ENCODE peak calls at places on chromosomes 7 and 10, in five cellular contexts. P is cardiac muscle cell, U is heart left ventricle, F is endodermal cell, V is Panc1. S is an unnamed sample.

GRCh38 chr7:45103958-45104843 is 7.3 kb downstream of the TBRG4 start:
- DNase-seq in V (no peak), F (peak), U (no peak), P (no peak), S (no peak)

GRCh38 chr10:34343764-34344163 is 471.3 kb downstream of the PARD3 start:
- DNase-seq in F (no peak), U (no peak), P (no peak), V (no peak), S (no peak)

GRCh38 chr7:136925049-136925448 is 56.6 kb downstream of the CHRM2 start:
- DNase-seq in P (no peak), F (no peak), V (no peak), U (no peak), S (no peak)

GRCh38 chr10:71569775-71570588 is 149.6 kb downstream of the C10orf105 start:
- DNase-seq in U (peak), V (peak), P (peak), F (peak), S (no peak)

GRCh38 chr10:117168135-117168674 is 29.1 kb upstream of the KCNK18 start:
- DNase-seq in V (no peak), F (peak), P (peak), U (peak), S (no peak)

GRCh38 chr7:113890326-113891030 is 28.3 kb downstream of the PPP1R3A start:
- DNase-seq in U (no peak), P (no peak), F (no peak), V (no peak), S (no peak)

GRCh38 chr10:96283351-96283750 is 12.0 kb upstream of the BLNK start:
- DNase-seq in U (no peak), P (no peak), F (no peak), V (no peak), S (no peak)

GRCh38 chr10:74008212-74008731 is 10.4 kb downstream of the VCL start:
- DNase-seq in F (no peak), P (no peak), V (no peak), U (no peak), S (no peak)

GRCh38 chr7:126052229-126052628 is 1122.6 kb upstream of the POT1 start:
- DNase-seq in U (no peak), V (no peak), F (no peak), P (no peak), S (no peak)

GRCh38 chr7:45048748-45049147 is 40.0 kb downstream of the NACAD start:
- DNase-seq in U (no peak), F (no peak), P (no peak), V (peak), S (no peak)

GRCh38 chr10:86888585-86889381 is 68.6 kb downstream of the MMRN2 start:
- DNase-seq in V (no peak), F (no peak), P (peak), U (no peak), S (no peak)

GRCh38 chr10:93710333-93710909 is 8.0 kb upstream of the FRA10AC1 start:
- DNase-seq in P (no peak), F (no peak), V (no peak), U (no peak), S (no peak)

GRCh38 chr10:43120948-43121290 is 17.3 kb upstream of the CSGALNACT2 start:
- DNase-seq in F (no peak), P (no peak), V (no peak), U (peak), S (no peak)

GRCh38 chr7:127927339-127927679 is 103.9 kb downstream of the LRRC4 start:
- DNase-seq in U (no peak), V (no peak), P (peak), F (no peak), S (no peak)

GRCh38 chr10:132517951-132518521 is 19.6 kb upstream of the INPP5A start:
- DNase-seq in U (no peak), P (peak), F (peak), V (no peak), S (no peak)

GRCh38 chr10:14621037-14621436 is 153.7 kb downstream of the FAM107B start:
- DNase-seq in P (no peak), F (no peak), V (no peak), U (no peak), S (no peak)

GRCh38 chr7:100266576-100267354 is 40.7 kb upstream of the SPDYE3 start:
- DNase-seq in P (no peak), U (no peak), F (peak), V (no peak), S (no peak)

GRCh38 chr7:867001-867405 is 9.4 kb upstream of the GET4 start:
- DNase-seq in P (no peak), F (no peak), V (no peak), U (peak), S (peak)
- H3K4me3 ChIP-seq in P (no peak), F (no peak), V (no peak), U (no peak), S (no peak)

GRCh38 chr10:11520892-11521291 is 90.6 kb downstream of the USP6NL start:
- DNase-seq in V (no peak), P (no peak), U (no peak), F (no peak), S (no peak)
- TF ChIP-seq CTCF in V (no peak), P (no peak), U (no peak), F (no peak), S (no peak)

GRCh38 chr10:111075577-111076185 is 1.1 kb upstream of the ADRA2A start:
- DNase-seq in U (no peak), P (no peak), V (no peak), F (peak), S (no peak)
- H3K4me3 ChIP-seq in U (peak), P (peak), V (peak), F (peak), S (peak)

GRCh38 chr7:66493235-66494181 is 135.2 kb upstream of the KCTD7 start:
- DNase-seq in F (peak), U (peak), P (peak), V (peak), S (peak)
- TF ChIP-seq CTCF in F (peak), U (no peak), P (peak), V (no peak), S (peak)

GRCh38 chr10:101224060-101224909 is 5.0 kb downstream of the LBX1 start:
- DNase-seq in V (no peak), U (no peak), F (no peak), P (no peak), S (no peak)

GRCh38 chr10:101223274-101224059 is 5.8 kb downstream of the LBX1 start:
- DNase-seq in F (peak), U (no peak), P (no peak), V (no peak), S (no peak)

GRCh38 chr10:101225846-101226361 is 3.4 kb downstream of the LBX1 start:
- DNase-seq in U (no peak), F (peak), V (no peak), P (no peak), S (no peak)

GRCh38 chr10:101226506-101226887 is 2.8 kb downstream of the LBX1 start:
- DNase-seq in F (no peak), V (no peak), P (no peak), U (no peak), S (no peak)

DNA sequence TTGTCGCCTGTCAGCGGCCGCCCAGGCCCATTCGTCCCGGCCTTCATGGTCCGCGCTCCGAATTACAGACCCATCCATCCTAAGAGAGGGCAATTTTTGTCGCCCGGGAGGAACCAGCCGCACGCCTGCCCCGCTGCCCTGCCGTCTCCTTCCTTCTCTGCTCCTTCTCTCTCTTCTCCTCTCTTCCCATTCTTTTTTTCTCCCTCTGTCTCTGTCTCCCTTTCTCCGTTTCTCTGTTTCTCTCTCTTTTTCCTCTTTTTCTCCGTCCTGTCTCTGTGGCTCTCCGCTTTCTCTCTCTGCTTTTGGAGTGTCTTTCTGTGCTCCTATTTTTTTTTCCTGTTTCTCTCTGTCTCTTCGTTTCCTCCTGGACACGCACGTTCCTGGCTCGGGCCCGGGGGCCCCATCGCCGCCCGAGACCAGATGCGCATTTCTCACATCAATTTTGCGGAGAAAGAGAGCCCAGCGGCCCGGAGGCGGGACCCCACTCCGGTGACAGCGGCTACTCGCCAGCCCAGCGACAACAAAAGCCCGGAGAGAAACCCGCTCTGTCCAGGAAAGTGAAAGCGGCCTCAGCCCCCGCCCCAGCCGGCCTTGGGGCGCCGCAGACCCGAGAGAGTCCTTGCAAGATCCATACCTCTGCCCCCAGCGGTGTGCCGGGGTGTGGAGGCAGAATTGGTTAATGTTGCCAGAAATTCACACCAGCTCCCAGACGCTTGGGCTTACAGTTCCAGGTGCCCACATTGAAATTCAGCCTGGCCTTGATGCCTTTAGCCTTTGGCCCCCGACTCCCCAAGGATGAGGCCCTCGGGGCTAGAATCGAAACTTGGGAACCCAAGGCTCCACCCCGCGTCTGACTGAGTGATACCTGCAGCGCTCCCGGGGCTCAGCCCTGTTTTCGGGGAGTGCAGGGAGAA is 4.1 kb downstream of the LBX1 start:
- DNase-seq in V (no peak), U (no peak), P (no peak), F (peak), S (no peak)
- H3K4me3 ChIP-seq in V (peak), U (peak), P (no peak), F (no peak), S (no peak)

GRCh38 chr10:75357500-75357899 is 44.1 kb downstream of the ZNF503 start:
- DNase-seq in V (no peak), U (no peak), F (no peak), P (no peak), S (no peak)
- TF ChIP-seq CTCF in V (no peak), U (no peak), F (no peak), P (no peak), S (no peak)

GRCh38 chr7:55140981-55141278 is 122.1 kb downstream of the EGFR start:
- DNase-seq in U (no peak), V (no peak), F (no peak), P (no peak), S (no peak)
- H3K4me3 ChIP-seq in U (no peak), V (no peak), F (no peak), P (no peak), S (no peak)

DNA sequence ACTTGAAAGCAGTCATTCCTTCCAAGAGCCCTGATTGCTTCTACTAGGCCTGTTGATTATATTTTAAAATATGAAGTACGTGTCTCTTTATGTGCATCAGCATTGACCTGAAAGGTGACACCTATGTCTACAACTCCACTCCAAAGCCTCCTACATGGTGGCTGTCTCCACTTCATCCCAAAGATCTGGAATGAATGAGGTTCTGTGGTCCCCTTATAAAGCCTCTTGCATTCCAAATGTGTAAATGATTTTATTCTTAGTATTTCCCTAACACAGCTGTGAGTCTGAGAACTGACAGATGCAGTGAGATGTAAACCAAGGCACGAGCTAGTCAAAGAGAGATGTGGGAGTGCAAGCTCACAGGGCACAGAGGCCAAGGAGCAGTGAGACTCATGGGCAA is 176.0 kb upstream of the SVIL start:
- DNase-seq in U (no peak), P (no peak), F (no peak), V (no peak), S (no peak)
- TF ChIP-seq CTCF in U (no peak), P (no peak), F (no peak), V (no peak), S (no peak)

DNA sequence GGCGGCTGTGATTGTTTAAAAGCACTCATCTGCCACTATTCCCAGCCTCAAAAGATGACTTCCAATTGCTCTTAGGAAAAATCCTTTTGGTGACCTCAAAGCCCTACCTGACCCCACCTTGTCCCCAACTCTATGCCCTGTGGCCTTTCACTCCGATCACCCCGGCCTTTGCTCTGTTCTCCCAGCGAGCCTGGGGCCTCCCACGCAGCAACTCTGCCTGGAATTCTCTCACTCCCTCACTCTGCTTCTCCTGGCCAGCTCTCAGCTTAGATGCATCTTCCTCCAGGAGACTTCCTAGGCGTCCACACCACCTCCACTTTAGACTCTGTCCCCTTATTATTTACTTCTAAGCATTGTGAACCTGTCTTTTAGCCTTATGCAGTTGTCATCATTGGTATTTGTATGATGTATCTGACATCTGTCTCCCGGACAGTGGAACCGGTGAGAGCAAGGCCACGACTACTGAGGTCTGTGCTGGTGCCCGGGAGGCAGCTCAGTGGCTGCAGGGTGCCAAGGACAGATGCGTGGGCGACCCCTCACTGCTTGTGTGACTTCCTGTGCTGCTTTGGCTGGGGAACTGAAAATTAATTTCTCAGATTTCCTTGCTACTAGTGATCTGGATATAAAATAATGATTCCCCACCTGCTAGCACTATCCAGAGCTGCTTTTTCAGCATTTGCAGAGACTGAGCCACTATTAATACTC is 63.0 kb downstream of the PIP4K2A start:
- DNase-seq in F (no peak), U (no peak), V (no peak), P (no peak), S (no peak)
- H3K4me3 ChIP-seq in F (no peak), U (peak), V (no peak), P (no peak), S (no peak)

DNA sequence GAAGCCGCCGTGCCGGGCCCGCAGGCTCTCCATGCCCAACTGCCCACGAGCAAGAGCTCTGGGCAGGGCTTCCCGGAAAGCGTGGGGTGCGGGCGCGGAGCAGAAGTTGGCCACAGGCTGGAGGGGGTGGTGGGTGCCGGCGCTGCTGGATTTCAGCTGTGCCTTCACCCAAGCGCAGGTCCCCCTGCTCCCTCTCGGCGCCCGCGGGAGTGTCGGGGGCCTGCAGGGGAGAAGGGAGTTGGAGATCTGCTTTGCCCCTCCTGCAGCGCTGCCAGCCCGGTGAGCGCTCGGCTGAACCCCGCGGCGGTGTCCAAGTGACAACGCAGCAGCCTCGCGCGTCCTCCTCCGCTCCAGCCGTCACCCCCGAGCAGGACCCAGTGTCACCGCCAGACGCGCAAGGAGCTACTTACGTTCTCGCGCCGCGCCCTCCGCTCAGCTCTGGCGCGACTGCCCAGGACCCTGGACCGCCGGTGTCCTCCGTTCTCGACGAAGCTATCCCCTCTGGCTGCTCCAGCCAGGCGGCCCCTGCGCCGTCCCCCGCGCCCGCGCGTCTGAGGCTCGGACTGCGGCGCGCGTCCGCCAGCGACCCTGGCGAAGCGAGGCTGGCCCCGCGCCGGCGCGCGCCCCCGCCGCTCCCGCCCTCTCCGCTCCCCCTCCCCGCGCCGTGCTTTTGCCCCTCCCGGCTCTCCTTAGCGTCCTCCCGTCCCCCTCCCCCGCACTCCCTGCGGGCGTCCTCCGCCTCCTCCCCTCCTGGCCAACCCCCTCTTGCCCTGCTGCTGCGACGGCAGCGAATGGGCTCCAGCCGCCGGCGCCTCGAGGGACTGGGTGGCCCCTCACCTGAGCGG is at the start of gene NRCAM:
- DNase-seq in U (peak), V (no peak), F (peak), P (peak), S (no peak)
- TF ChIP-seq CTCF in U (no peak), V (no peak), F (no peak), P (no peak), S (no peak)

S was measured in epithelial cell of proximal tubule.